ENCODE peak calls at places on chromosomes 12 and 14, in four cellular contexts. T is HL-60, X is GM12878, A is K562. F is an unnamed sample.

GRCh38 chr14:104240426-104241157 is 102.2 kb downstream of the KIF26A start:
- DNase-seq in T (no peak), X (no peak), A (no peak), F (no peak)

GRCh38 chr12:94262228-94263010 is 114.0 kb downstream of the PLXNC1 start:
- DNase-seq in T (no peak), X (no peak), A (peak; percentile 17), F (peak; percentile 37)

GRCh38 chr12:15892645-15893259 is 10.6 kb downstream of the STRAP start:
- DNase-seq in T (no peak), X (no peak), A (no peak), F (no peak)

GRCh38 chr12:124543591-124544310 is 23.7 kb downstream of the NCOR2 start:
- DNase-seq in T (no peak), X (no peak), A (no peak), F (no peak)

GRCh38 chr12:24661657-24662096 is 287.2 kb downstream of the BCAT1 start:
- DNase-seq in T (peak; percentile 3), X (no peak), A (no peak), F (no peak)

GRCh38 chr12:120115692-120116442 is 686 bp downstream of the RAB35 start:
- DNase-seq in T (peak; percentile 55), X (no peak), A (no peak), F (no peak)

GRCh38 chr12:109462868-109463692 is 14.0 kb downstream of the KCTD10 start:
- DNase-seq in T (no peak), X (no peak), A (no peak), F (no peak)

GRCh38 chr12:25100203-25100602 is 94.8 kb downstream of the DNAI7 start:
- DNase-seq in T (no peak), X (no peak), A (no peak), F (no peak)

GRCh38 chr12:95674631-95675030 is 115.9 kb downstream of the NTN4 start:
- DNase-seq in T (no peak), X (no peak), A (no peak), F (no peak)

GRCh38 chr12:6538420-6539275 is 4.3 kb downstream of the GAPDH start:
- DNase-seq in T (peak; percentile 70), X (no peak), A (no peak), F (no peak)

GRCh38 chr12:70178038-70178437 is 65.2 kb upstream of the CNOT2 start:
- DNase-seq in T (no peak), X (no peak), A (no peak), F (no peak)

GRCh38 chr12:19945559-19946485 is 422.5 kb upstream of the PDE3A start:
- DNase-seq in T (no peak), X (no peak), A (no peak), F (no peak)

GRCh38 chr12:666766-667308 is 3.6 kb upstream of the NINJ2 start:
- DNase-seq in T (no peak), X (peak; percentile 80), A (no peak), F (no peak)

GRCh38 chr14:54681819-54682261 is 114.9 kb downstream of the SAMD4A start:
- DNase-seq in T (no peak), X (no peak), A (no peak), F (no peak)
- TF ChIP-seq POLR2AphosphoS5 in T (no peak), X (no peak), A (no peak), F (no peak)

DNA sequence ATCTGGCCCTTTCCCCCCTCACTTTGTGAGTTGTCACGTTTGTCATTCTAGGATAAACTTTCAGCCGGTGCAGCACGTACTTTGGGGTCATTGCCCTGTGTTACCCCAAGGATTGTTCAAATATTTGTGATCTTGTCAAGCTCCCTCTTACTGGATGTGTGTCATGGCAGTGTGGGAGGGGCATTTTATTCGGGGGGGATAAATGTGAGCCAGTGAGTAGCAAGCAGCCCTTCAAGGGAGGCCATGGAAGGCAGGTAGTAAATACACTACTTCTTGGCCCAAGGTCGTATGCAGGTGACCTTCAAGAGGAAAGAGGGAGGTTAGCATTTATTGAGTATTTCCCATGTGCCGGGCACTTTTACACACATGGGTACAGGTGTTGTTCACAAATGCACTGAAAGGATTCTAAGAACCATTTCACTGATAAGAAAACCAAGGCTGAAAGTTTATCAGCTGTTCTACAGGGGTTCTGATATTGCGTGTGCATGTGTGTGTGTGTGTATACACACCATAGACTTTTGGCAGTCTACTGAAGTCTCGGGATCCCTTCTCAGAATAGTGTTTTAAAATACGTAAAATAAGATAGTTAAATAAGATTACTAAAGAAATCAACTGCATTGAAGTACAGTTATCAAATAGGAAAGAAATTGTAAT is 410.3 kb upstream of the TBX3 start:
- DNase-seq in T (no peak), X (no peak), A (no peak), F (no peak)
- TF ChIP-seq SPI1 in T (no peak), X (no peak), A (no peak), F (no peak)

DNA sequence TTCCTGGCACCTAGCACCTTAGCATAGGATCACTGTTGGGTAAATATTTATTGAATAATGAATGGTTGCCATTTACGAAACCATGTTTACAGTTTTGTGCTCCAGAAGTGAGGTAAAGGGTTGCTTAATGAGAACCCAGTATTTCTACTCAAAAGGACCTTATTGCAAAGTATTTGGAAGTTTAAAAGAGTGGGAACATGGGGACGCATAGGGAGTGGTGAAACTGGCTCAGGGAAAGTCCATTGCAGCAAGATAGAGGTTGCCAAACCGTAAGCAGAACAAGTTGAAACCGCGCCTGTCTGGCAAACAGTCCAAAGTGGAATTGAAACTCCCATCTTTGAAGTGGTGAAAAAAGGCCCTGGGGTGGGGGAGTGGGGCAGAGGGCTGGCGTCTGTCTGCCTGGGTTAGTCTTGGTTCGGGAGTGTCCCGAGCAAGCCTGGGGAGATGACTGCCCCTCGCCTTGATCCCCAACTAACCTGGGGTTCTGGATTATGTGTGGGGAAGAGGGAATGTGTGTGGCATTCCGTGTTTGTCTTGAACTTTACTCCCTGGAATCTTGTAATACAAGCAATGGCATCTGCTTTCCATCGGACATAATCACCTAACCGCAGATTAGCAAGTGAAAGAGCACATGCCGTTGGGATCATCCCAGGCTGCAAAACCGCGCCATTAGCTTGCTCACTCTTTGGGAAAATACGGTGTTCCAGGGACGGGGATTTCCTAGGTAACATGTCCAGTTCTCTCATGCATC is 7.2 kb downstream of the ALDH2 start:
- DNase-seq in T (no peak), X (no peak), A (no peak), F (no peak)
- TF ChIP-seq POLR2AphosphoS5 in T (no peak), X (no peak), A (no peak), F (no peak)

DNA sequence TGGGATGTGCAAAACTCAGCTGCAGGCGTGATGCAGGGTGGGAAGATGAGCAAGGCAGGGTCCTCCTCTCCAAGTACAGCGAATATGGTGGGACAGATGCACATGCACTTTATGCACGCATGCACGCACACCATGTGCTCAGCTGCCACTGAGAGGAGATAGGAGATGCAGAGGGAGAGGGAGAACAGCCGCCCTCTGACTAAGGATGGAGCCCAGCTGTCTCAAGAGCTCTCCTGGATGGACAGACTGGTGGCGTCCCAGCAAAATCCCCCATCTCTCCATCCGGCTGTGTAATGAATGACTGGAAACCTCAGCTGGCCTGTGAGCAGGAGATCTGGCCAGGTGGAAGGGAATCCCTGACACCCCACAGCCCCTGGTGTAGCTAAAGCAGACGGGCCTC is 24.3 kb upstream of the BDKRB1 start:
- DNase-seq in T (no peak), X (no peak), A (no peak), F (no peak)
- TF ChIP-seq SPI1 in T (no peak), X (no peak), A (no peak), F (no peak)

F was measured in GM12891.